ENCODE peak calls at places on chromosomes 12 and 14, in seven cellular contexts. One of them, this sample, is unnamed.

GRCh38 chr12:52836042-52836466 is 1.9 kb upstream of the KRT79 start:
- DNase-seq in transverse colon: no peak
- DNase-seq in iris pigment epithelial cell: peak
- DNase-seq in NCI-H1092 treated with DMSO at 0.1 percent for 48 hours: no peak
- DNase-seq in GOT3: no peak
- DNase-seq in AML-193: no peak
- DNase-seq in NCI-H2171 treated with DMSO at 0.1 percent for 48 hours: no peak
- DNase-seq in this sample: no peak

GRCh38 chr14:68104518-68104917 is 284.9 kb downstream of the RAD51B start:
- DNase-seq in NCI-H1092 treated with DMSO at 0.1 percent for 48 hours: no peak
- DNase-seq in transverse colon: no peak
- DNase-seq in AML-193: no peak
- DNase-seq in NCI-H2171 treated with DMSO at 0.1 percent for 48 hours: no peak
- DNase-seq in iris pigment epithelial cell: peak
- DNase-seq in GOT3: no peak
- DNase-seq in this sample: no peak

GRCh38 chr12:50845021-50845647 is 2.4 kb downstream of the TMPRSS12 start:
- DNase-seq in NCI-H1092 treated with DMSO at 0.1 percent for 48 hours: no peak
- DNase-seq in GOT3: no peak
- DNase-seq in NCI-H2171 treated with DMSO at 0.1 percent for 48 hours: no peak
- DNase-seq in transverse colon: no peak
- DNase-seq in AML-193: no peak
- DNase-seq in iris pigment epithelial cell: peak
- DNase-seq in this sample: no peak

GRCh38 chr12:76706099-76706498 is 57.8 kb upstream of the ZDHHC17 start:
- DNase-seq in GOT3: no peak
- DNase-seq in iris pigment epithelial cell: peak
- DNase-seq in NCI-H1092 treated with DMSO at 0.1 percent for 48 hours: no peak
- DNase-seq in AML-193: no peak
- DNase-seq in transverse colon: no peak
- DNase-seq in NCI-H2171 treated with DMSO at 0.1 percent for 48 hours: no peak
- DNase-seq in this sample: no peak

GRCh38 chr14:73728106-73729014 is 14.2 kb upstream of the PNMA1 start:
- DNase-seq in AML-193: peak
- DNase-seq in NCI-H1092 treated with DMSO at 0.1 percent for 48 hours: peak
- DNase-seq in GOT3: peak
- DNase-seq in NCI-H2171 treated with DMSO at 0.1 percent for 48 hours: peak
- DNase-seq in iris pigment epithelial cell: peak
- DNase-seq in transverse colon: peak
- DNase-seq in this sample: peak

GRCh38 chr12:106074706-106075392 is 63.9 kb downstream of the NUAK1 start:
- DNase-seq in AML-193: no peak
- DNase-seq in NCI-H1092 treated with DMSO at 0.1 percent for 48 hours: no peak
- DNase-seq in transverse colon: no peak
- DNase-seq in GOT3: no peak
- DNase-seq in NCI-H2171 treated with DMSO at 0.1 percent for 48 hours: no peak
- DNase-seq in iris pigment epithelial cell: peak
- DNase-seq in this sample: no peak

GRCh38 chr12:52358575-52359350 is 8.5 kb downstream of the KRT85 start:
- DNase-seq in transverse colon: no peak
- DNase-seq in NCI-H1092 treated with DMSO at 0.1 percent for 48 hours: no peak
- DNase-seq in iris pigment epithelial cell: no peak
- DNase-seq in NCI-H2171 treated with DMSO at 0.1 percent for 48 hours: peak
- DNase-seq in AML-193: no peak
- DNase-seq in GOT3: no peak
- DNase-seq in this sample: peak

GRCh38 chr14:96096639-96097610 is 57.8 kb downstream of the C14orf132 start:
- DNase-seq in GOT3: no peak
- DNase-seq in AML-193: no peak
- DNase-seq in NCI-H2171 treated with DMSO at 0.1 percent for 48 hours: peak
- DNase-seq in iris pigment epithelial cell: no peak
- DNase-seq in NCI-H1092 treated with DMSO at 0.1 percent for 48 hours: no peak
- DNase-seq in transverse colon: no peak
- DNase-seq in this sample: peak

GRCh38 chr14:105617201-105617777 is 90.9 kb downstream of the TMEM121 start:
- DNase-seq in GOT3: no peak
- DNase-seq in NCI-H1092 treated with DMSO at 0.1 percent for 48 hours: no peak
- DNase-seq in transverse colon: no peak
- DNase-seq in iris pigment epithelial cell: no peak
- DNase-seq in AML-193: no peak
- DNase-seq in NCI-H2171 treated with DMSO at 0.1 percent for 48 hours: no peak
- DNase-seq in this sample: no peak

GRCh38 chr12:64729909-64730584 is 29.2 kb downstream of the GNS start:
- DNase-seq in NCI-H2171 treated with DMSO at 0.1 percent for 48 hours: no peak
- DNase-seq in transverse colon: no peak
- DNase-seq in GOT3: no peak
- DNase-seq in iris pigment epithelial cell: no peak
- DNase-seq in NCI-H1092 treated with DMSO at 0.1 percent for 48 hours: no peak
- DNase-seq in AML-193: no peak
- DNase-seq in this sample: no peak

GRCh38 chr14:55103005-55103640 is 25.9 kb upstream of the LGALS3 start:
- DNase-seq in NCI-H1092 treated with DMSO at 0.1 percent for 48 hours: no peak
- DNase-seq in GOT3: no peak
- DNase-seq in transverse colon: peak
- DNase-seq in NCI-H2171 treated with DMSO at 0.1 percent for 48 hours: peak
- DNase-seq in AML-193: no peak
- DNase-seq in iris pigment epithelial cell: peak
- DNase-seq in this sample: peak

GRCh38 chr12:83665755-83666154 is 979.0 kb downstream of the TMTC2 start:
- DNase-seq in AML-193: no peak
- DNase-seq in GOT3: no peak
- DNase-seq in NCI-H2171 treated with DMSO at 0.1 percent for 48 hours: peak
- DNase-seq in NCI-H1092 treated with DMSO at 0.1 percent for 48 hours: no peak
- DNase-seq in iris pigment epithelial cell: no peak
- DNase-seq in transverse colon: no peak
- DNase-seq in this sample: no peak

GRCh38 chr14:26444745-26445144 is 153.1 kb downstream of the NOVA1 start:
- DNase-seq in NCI-H2171 treated with DMSO at 0.1 percent for 48 hours: no peak
- DNase-seq in NCI-H1092 treated with DMSO at 0.1 percent for 48 hours: no peak
- DNase-seq in iris pigment epithelial cell: peak
- DNase-seq in transverse colon: no peak
- DNase-seq in AML-193: no peak
- DNase-seq in GOT3: no peak
- DNase-seq in this sample: no peak

GRCh38 chr12:95300286-95300685 is 82.7 kb downstream of the VEZT start:
- DNase-seq in iris pigment epithelial cell: no peak
- DNase-seq in transverse colon: no peak
- DNase-seq in GOT3: no peak
- DNase-seq in NCI-H2171 treated with DMSO at 0.1 percent for 48 hours: peak
- DNase-seq in NCI-H1092 treated with DMSO at 0.1 percent for 48 hours: no peak
- DNase-seq in AML-193: no peak
- DNase-seq in this sample: no peak

GRCh38 chr14:38391334-38391733 is 135.4 kb upstream of the CLEC14A start:
- DNase-seq in NCI-H1092 treated with DMSO at 0.1 percent for 48 hours: no peak
- DNase-seq in GOT3: no peak
- DNase-seq in NCI-H2171 treated with DMSO at 0.1 percent for 48 hours: no peak
- DNase-seq in iris pigment epithelial cell: peak
- DNase-seq in AML-193: no peak
- DNase-seq in transverse colon: no peak
- DNase-seq in this sample: no peak

GRCh38 chr14:104531421-104532190 is 48.0 kb upstream of the C14orf180 start:
- DNase-seq in iris pigment epithelial cell: no peak
- DNase-seq in GOT3: no peak
- DNase-seq in NCI-H2171 treated with DMSO at 0.1 percent for 48 hours: no peak
- DNase-seq in NCI-H1092 treated with DMSO at 0.1 percent for 48 hours: no peak
- DNase-seq in AML-193: no peak
- DNase-seq in transverse colon: no peak
- DNase-seq in this sample: no peak

GRCh38 chr14:77641534-77642341 is 25.3 kb upstream of the SPTLC2 start:
- DNase-seq in NCI-H1092 treated with DMSO at 0.1 percent for 48 hours: no peak
- DNase-seq in GOT3: peak
- DNase-seq in iris pigment epithelial cell: peak
- DNase-seq in transverse colon: peak
- DNase-seq in AML-193: peak
- DNase-seq in NCI-H2171 treated with DMSO at 0.1 percent for 48 hours: no peak
- DNase-seq in this sample: peak

GRCh38 chr14:91349481-91350074 is 68.0 kb downstream of the CCDC88C start:
- DNase-seq in transverse colon: no peak
- DNase-seq in iris pigment epithelial cell: no peak
- DNase-seq in NCI-H1092 treated with DMSO at 0.1 percent for 48 hours: no peak
- DNase-seq in AML-193: no peak
- DNase-seq in GOT3: no peak
- DNase-seq in NCI-H2171 treated with DMSO at 0.1 percent for 48 hours: no peak
- DNase-seq in this sample: no peak

GRCh38 chr12:48980389-48980952 is 2.3 kb downstream of the WNT1 start:
- DNase-seq in NCI-H1092 treated with DMSO at 0.1 percent for 48 hours: no peak
- DNase-seq in AML-193: no peak
- DNase-seq in transverse colon: peak
- DNase-seq in iris pigment epithelial cell: no peak
- DNase-seq in NCI-H2171 treated with DMSO at 0.1 percent for 48 hours: peak
- DNase-seq in GOT3: no peak
- DNase-seq in this sample: peak

GRCh38 chr12:124294686-124295315 is at the start of gene RFLNA:
- DNase-seq in NCI-H2171 treated with DMSO at 0.1 percent for 48 hours: no peak
- DNase-seq in GOT3: no peak
- DNase-seq in transverse colon: peak
- DNase-seq in NCI-H1092 treated with DMSO at 0.1 percent for 48 hours: peak
- DNase-seq in iris pigment epithelial cell: no peak
- DNase-seq in AML-193: no peak
- DNase-seq in this sample: peak

GRCh38 chr14:60094306-60094897 is 2.7 kb downstream of the PCNX4 start:
- DNase-seq in transverse colon: no peak
- DNase-seq in iris pigment epithelial cell: peak
- DNase-seq in GOT3: no peak
- DNase-seq in AML-193: peak
- DNase-seq in NCI-H1092 treated with DMSO at 0.1 percent for 48 hours: no peak
- DNase-seq in NCI-H2171 treated with DMSO at 0.1 percent for 48 hours: no peak
- DNase-seq in this sample: no peak

GRCh38 chr14:104343690-104344640 is 205.6 kb downstream of the KIF26A start:
- DNase-seq in GOT3: no peak
- DNase-seq in NCI-H1092 treated with DMSO at 0.1 percent for 48 hours: no peak
- DNase-seq in iris pigment epithelial cell: no peak
- DNase-seq in NCI-H2171 treated with DMSO at 0.1 percent for 48 hours: no peak
- DNase-seq in AML-193: no peak
- DNase-seq in transverse colon: no peak
- DNase-seq in this sample: peak

GRCh38 chr12:132560421-132560830 is 50.0 kb downstream of the LRCOL1 start:
- DNase-seq in GOT3: no peak
- DNase-seq in transverse colon: peak
- DNase-seq in AML-193: peak
- DNase-seq in iris pigment epithelial cell: no peak
- DNase-seq in NCI-H2171 treated with DMSO at 0.1 percent for 48 hours: peak
- DNase-seq in NCI-H1092 treated with DMSO at 0.1 percent for 48 hours: no peak
- DNase-seq in this sample: peak